ENCODE peak calls at places on chromosomes 5 and 9, in six cellular contexts. W, N, V, L, I and P are unnamed samples.

GRCh38 chr5:83249156-83249555 is 171.8 kb downstream of the XRCC4 start:
- DNase-seq in W (no peak), N (peak), L (no peak), I (no peak), V (peak), P (no peak)

GRCh38 chr9:91803143-91803940 is 146.7 kb downstream of the ROR2 start:
- DNase-seq in N (peak), L (peak), W (no peak), I (peak), V (no peak), P (peak)

GRCh38 chr9:31519011-31519410 is 865.4 kb upstream of the ACO1 start:
- DNase-seq in I (no peak), L (no peak), N (no peak), W (no peak), V (peak), P (no peak)

GRCh38 chr5:8192840-8193239 is 323.9 kb downstream of the MTRR start:
- DNase-seq in I (no peak), V (no peak), W (no peak), L (no peak), N (no peak), P (no peak)

GRCh38 chr5:1480217-1480616 is 35.0 kb upstream of the SLC6A3 start:
- DNase-seq in W (no peak), I (no peak), V (no peak), N (no peak), L (peak), P (no peak)

GRCh38 chr5:170584003-170584402 is 80.2 kb downstream of the KCNIP1 start:
- DNase-seq in I (no peak), N (no peak), L (no peak), V (no peak), W (no peak), P (no peak)

GRCh38 chr9:97320080-97320642 is 12.7 kb downstream of the CCDC180 start:
- DNase-seq in I (no peak), N (no peak), V (no peak), L (no peak), W (no peak), P (no peak)

GRCh38 chr9:5851445-5851844 is 18.5 kb upstream of the ERMP1 start:
- DNase-seq in V (peak), I (peak), W (peak), N (peak), L (peak), P (peak)

GRCh38 chr5:1009359-1010180 is 968 bp downstream of the NKD2 start:
- DNase-seq in L (no peak), N (no peak), W (no peak), I (no peak), V (no peak), P (no peak)

GRCh38 chr5:62043289-62044274 is 262.4 kb upstream of the KIF2A start:
- DNase-seq in N (no peak), L (no peak), V (no peak), I (no peak), W (no peak), P (no peak)

GRCh38 chr5:138438724-138439536 is at the start of gene REEP2:
- DNase-seq in L (peak), V (peak), I (peak), W (no peak), N (peak), P (peak)

GRCh38 chr9:5953743-5954707 is 61.4 kb downstream of the RANBP6 start:
- DNase-seq in L (peak), N (no peak), W (no peak), V (no peak), I (no peak), P (peak)

GRCh38 chr5:135251099-135251498 is 147.9 kb downstream of the MACROH2A1 start:
- DNase-seq in N (no peak), L (no peak), W (no peak), V (no peak), I (no peak), P (no peak)

GRCh38 chr9:108400267-108400666 is 455.5 kb downstream of the ACTL7B start:
- DNase-seq in N (no peak), V (no peak), W (no peak), L (no peak), I (peak), P (no peak)

GRCh38 chr5:153896701-153897100 is 142.0 kb downstream of the FAM114A2 start:
- DNase-seq in L (peak), V (peak), W (peak), I (peak), N (peak), P (peak)

GRCh38 chr5:179275941-179276837 is 69.1 kb downstream of the ADAMTS2 start:
- DNase-seq in L (peak), V (no peak), I (peak), N (peak), W (peak), P (peak)

GRCh38 chr5:88691945-88692868 is 190.8 kb downstream of the MEF2C start:
- DNase-seq in W (no peak), N (no peak), L (no peak), I (peak), V (no peak), P (no peak)

GRCh38 chr5:176743828-176744583 is 66.4 kb upstream of the UNC5A start:
- DNase-seq in W (no peak), I (no peak), L (no peak), V (no peak), N (no peak), P (no peak)

GRCh38 chr9:98290411-98290810 is 35.0 kb upstream of the TBC1D2 start:
- DNase-seq in N (no peak), V (no peak), I (no peak), W (no peak), L (no peak), P (no peak)

GRCh38 chr5:139711067-139711851 is 63.1 kb downstream of the CXXC5 start:
- DNase-seq in N (peak), V (peak), L (peak), I (peak), W (no peak), P (no peak)

GRCh38 chr9:83707768-83708514 is at the start of gene UBQLN1:
- DNase-seq in V (peak), L (peak), N (peak), I (peak), W (peak), P (peak)

GRCh38 chr9:137968235-137968634 is 90.7 kb downstream of the CACNA1B start:
- DNase-seq in N (no peak), V (no peak), L (no peak), W (no peak), I (no peak), P (no peak)

GRCh38 chr5:126888180-126888579 is 111.2 kb downstream of the LMNB1 start:
- DNase-seq in I (no peak), V (no peak), W (no peak), N (no peak), L (no peak), P (no peak)

GRCh38 chr9:134971196-134971595 is 53.5 kb upstream of the FCN1 start:
- DNase-seq in W (no peak), L (no peak), I (no peak), N (no peak), V (no peak), P (no peak)

GRCh38 chr9:128011071-128011817 is 30.5 kb upstream of the EEIG1 start:
- DNase-seq in I (no peak), W (no peak), L (peak), N (no peak), V (no peak), P (no peak)

GRCh38 chr5:174327317-174327864 is 281.9 kb downstream of the NSG2 start:
- DNase-seq in I (peak), L (peak), V (peak), W (peak), N (peak), P (peak)

GRCh38 chr9:125550216-125550614 is 156.8 kb downstream of the MAPKAP1 start:
- DNase-seq in L (peak), N (peak), I (peak), W (no peak), V (no peak), P (peak)

GRCh38 chr5:88089757-88090390 is 178.8 kb downstream of the TMEM161B start:
- DNase-seq in W (no peak), I (no peak), L (no peak), V (no peak), N (no peak), P (no peak)

GRCh38 chr9:89021154-89021803 is 30.0 kb downstream of the S1PR3 start:
- DNase-seq in I (peak), L (peak), W (peak), V (peak), N (peak), P (peak)

GRCh38 chr9:134955801-134956200 is 38.1 kb upstream of the FCN1 start:
- DNase-seq in W (no peak), N (no peak), I (no peak), V (no peak), L (no peak), P (no peak)

GRCh38 chr5:92429642-92430041 is 1046.5 kb upstream of the ARRDC3 start:
- DNase-seq in W (no peak), L (no peak), I (no peak), V (no peak), N (no peak), P (no peak)

GRCh38 chr5:173327948-173328895 is at the start of gene STC2:
- DNase-seq in W (peak), I (peak), V (peak), N (peak), L (peak), P (peak)

GRCh38 chr5:161002571-161003074 is 150.6 kb upstream of the ATP10B start:
- DNase-seq in N (no peak), V (no peak), W (no peak), I (no peak), L (no peak), P (no peak)

GRCh38 chr9:105967798-105968197 is 273.5 kb downstream of the TMEM38B start:
- DNase-seq in I (no peak), W (no peak), N (no peak), V (no peak), L (no peak), P (no peak)

GRCh38 chr9:93636667-93637066 is 60.3 kb downstream of the PHF2 start:
- DNase-seq in N (no peak), V (no peak), W (no peak), I (no peak), L (no peak), P (no peak)

GRCh38 chr9:107348836-107349235 is 65.8 kb downstream of the RAD23B start:
- DNase-seq in V (no peak), I (no peak), N (no peak), W (no peak), L (no peak), P (no peak)

GRCh38 chr9:124975131-124975530 is 34.2 kb upstream of the GOLGA1 start:
- DNase-seq in I (peak), V (no peak), N (no peak), L (peak), W (no peak), P (no peak)

GRCh38 chr5:88459971-88460370 is 191.3 kb upstream of the TMEM161B start:
- DNase-seq in L (no peak), W (no peak), I (no peak), N (no peak), V (no peak), P (no peak)

GRCh38 chr9:125296843-125297372 is 35.3 kb downstream of the GAPVD1 start:
- DNase-seq in N (no peak), V (no peak), L (no peak), I (peak), W (no peak), P (no peak)

DNA sequence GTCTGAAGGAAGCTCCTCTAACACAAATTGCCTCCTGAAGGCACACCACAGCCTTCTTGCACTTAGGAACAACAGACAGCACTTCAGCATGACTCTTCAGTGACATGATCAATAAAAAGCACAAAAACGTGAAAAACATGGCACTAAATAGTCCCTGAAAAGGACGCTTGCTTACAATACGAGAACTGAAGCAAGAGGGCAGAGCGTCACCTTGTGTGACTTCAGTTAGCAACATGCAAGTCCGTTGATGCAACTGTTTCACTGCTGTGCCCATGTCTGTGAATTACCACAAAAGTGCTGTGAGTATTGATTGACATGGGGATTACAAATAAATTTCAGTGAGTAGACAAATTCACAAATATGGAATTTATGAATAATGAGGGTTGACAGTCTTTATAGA is 219.9 kb upstream of the GAS1 start:
- DNase-seq in N (no peak), L (no peak), I (no peak), V (no peak), W (no peak), P (no peak)
- TF ChIP-seq CTCF in N (no peak), L (no peak), I (no peak), V (no peak), W (no peak), P (no peak)

GRCh38 chr9:36318212-36318802 is 60.1 kb upstream of the GNE start:
- DNase-seq in L (no peak), I (no peak), W (no peak), V (no peak), N (no peak), P (no peak)

GRCh38 chr9:36319806-36320205 is 61.6 kb upstream of the GNE start:
- DNase-seq in L (no peak), N (no peak), V (peak), I (no peak), W (no peak), P (peak)

GRCh38 chr9:36320457-36320856 is 62.2 kb upstream of the GNE start:
- DNase-seq in V (peak), N (no peak), L (no peak), I (no peak), W (no peak), P (no peak)

GRCh38 chr9:36317766-36318165 is 59.5 kb upstream of the GNE start:
- DNase-seq in L (no peak), I (no peak), W (no peak), V (peak), N (no peak), P (no peak)

DNA sequence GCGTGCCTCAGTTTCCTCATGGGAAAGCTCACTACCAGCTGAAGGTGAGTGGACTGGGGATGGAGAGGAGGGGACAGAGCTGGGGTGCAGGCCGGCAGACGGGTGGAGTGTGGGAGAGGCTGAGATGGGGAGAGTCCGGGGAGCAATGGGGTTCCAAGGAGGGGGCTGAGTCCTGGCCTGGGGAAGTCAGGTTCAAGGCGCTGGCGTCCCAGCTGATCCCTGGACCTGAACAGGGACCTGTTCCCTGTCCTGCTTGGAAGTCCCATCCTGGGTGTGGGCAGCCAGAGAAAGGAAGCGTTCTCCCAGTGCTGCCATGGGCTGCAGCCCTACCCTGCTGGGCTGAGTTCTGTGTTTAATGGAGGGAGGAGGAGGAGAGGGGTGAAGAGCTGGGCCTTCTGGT is 60.9 kb upstream of the GNE start:
- DNase-seq in L (no peak), I (no peak), V (no peak), W (no peak), N (no peak), P (no peak)
- H3K4me3 ChIP-seq in L (no peak), I (no peak), V (no peak), W (no peak), N (no peak), P (no peak)

GRCh38 chr9:132770775-132771310 is 100.6 kb downstream of the GTF3C4 start:
- DNase-seq in W (no peak), L (no peak), I (no peak), V (no peak), N (no peak), P (no peak)

GRCh38 chr9:132773093-132773492 is 102.8 kb downstream of the GTF3C4 start:
- DNase-seq in W (no peak), I (no peak), N (no peak), V (no peak), L (no peak), P (no peak)

GRCh38 chr9:132773764-132774339 is 103.6 kb downstream of the GTF3C4 start:
- DNase-seq in W (no peak), I (no peak), V (no peak), N (no peak), L (no peak), P (no peak)

GRCh38 chr9:132769895-132770774 is 99.9 kb downstream of the GTF3C4 start:
- DNase-seq in N (peak), W (no peak), I (peak), L (peak), V (peak), P (peak)

GRCh38 chr9:132768932-132769894 is 98.9 kb downstream of the GTF3C4 start:
- DNase-seq in W (no peak), L (peak), N (peak), V (peak), I (peak), P (peak)
- TF ChIP-seq CTCF in W (peak), L (peak), N (peak), V (peak), I (peak), P (peak)

GRCh38 chr5:14107536-14107935 is 35.6 kb upstream of the TRIO start:
- DNase-seq in L (no peak), N (no peak), V (no peak), I (no peak), W (no peak), P (no peak)

GRCh38 chr5:14110196-14110595 is 32.9 kb upstream of the TRIO start:
- DNase-seq in L (peak), I (peak), V (no peak), N (peak), W (no peak), P (no peak)

GRCh38 chr5:14109041-14109747 is 33.9 kb upstream of the TRIO start:
- DNase-seq in W (peak), V (peak), N (peak), I (peak), L (peak), P (peak)

GRCh38 chr5:14109771-14110170 is 33.4 kb upstream of the TRIO start:
- DNase-seq in I (no peak), N (peak), W (no peak), L (peak), V (no peak), P (peak)

DNA sequence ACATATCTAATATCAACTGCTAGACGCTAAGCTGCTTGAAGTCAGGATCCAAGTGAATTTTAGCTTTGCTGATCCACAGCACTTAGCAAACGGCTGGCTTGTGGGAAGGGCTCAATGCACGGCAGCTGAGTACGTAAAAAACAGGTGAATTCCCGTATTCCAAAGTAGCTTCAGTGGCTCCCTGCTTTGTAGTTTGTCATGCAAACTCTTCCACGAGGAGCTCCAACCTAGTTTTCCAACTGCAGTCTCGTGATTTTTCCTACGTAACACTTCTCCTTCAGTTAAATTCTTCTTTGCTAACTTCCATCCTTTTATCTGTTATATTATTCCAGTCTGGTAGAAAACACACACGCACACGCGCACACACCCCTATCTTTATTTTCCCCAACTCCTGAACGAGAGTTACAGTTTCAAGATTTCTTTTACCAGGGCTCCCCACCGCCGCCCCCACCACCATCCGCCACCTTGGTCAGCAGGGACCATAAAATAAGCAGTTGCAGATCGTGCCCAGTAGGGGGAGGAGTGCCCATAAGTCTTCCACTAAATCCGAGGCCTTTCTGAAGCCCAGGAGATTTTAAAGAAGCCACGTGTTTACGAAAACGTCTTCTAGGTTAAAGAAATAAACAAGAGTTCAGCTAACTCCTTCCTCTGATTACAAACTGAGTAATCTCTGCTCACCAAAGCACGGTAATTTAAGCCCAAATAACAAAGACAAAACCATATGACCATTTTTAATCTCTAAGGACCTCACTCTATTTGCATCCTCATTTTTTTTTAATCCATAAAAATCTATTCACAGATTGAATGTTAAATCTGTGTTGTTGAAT is 34.8 kb upstream of the TRIO start:
- DNase-seq in L (peak), W (peak), I (peak), N (peak), V (peak), P (peak)
- H3K4me3 ChIP-seq in L (no peak), W (no peak), I (peak), N (peak), V (no peak), P (peak)

DNA sequence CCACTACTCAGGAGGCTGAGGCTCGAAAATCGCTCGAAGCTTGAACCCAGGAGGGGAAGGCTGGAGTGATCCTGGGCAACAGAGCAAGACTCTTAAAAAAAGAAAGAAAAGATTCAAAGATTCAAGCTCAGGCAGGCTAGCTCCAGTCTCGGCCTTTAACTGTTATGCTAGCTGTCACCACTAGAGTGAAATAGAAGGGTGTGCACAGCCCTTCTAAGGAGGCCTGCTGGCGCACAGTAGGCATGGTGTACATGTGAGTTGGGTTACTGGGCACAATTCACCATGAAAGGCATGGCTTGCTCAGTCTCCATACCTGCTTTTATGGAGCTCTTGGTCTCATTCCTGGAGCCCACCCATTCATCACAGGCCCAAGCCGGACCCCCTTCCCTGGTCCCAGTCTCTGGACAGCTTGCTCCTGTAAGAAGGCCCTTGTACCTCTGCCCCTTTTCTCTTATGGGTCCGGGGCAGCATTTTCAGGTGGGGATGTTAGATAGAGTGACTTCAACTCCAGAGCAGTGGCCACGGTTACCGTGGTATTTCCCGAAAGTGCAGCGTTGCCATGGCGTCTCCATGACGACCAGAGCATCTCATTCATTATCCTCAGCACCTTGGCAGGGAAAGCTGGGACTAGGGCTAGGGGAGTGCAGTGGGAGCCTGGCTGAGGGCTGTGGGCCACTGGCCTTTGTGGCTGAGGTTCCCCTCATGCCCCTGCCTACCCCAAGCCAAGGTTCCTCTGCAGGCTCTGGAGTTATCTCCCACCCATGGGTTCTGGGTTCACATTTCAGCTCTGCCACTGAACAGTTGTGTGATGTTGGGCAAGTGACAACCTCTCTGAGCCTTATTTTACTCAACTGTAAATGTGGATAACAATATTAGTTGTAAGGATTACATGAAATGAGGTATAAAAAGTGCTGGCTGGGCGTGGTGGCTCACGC is 5.7 kb downstream of the NDST1 start:
- DNase-seq in W (no peak), I (peak), L (no peak), N (no peak), V (no peak), P (no peak)
- TF ChIP-seq CTCF in W (peak), I (peak), L (peak), N (peak), V (peak), P (no peak)